ENCODE peak calls at places on chromosomes 2 and 18, in nine cellular contexts. W is activated CD8-positive, alpha-beta memory T cell treated with anti-CD3 and anti-CD28 coated beads, Interleukin-2, amount 50 U/mL, for 48 hours; B is GM19239; L is amygdala; T is NCI-H1417; R is fibroblast of lung; M is naive thymus-derived CD4-positive, alpha-beta T cell; Q is amniotic stem cell; P is stimulated activated CD8-positive, alpha-beta memory T cell treated with anti-CD3 and anti-CD28 coated beads, Interleukin-2, amount 100 ng/mL, for 48 hours. Y is an unnamed sample.
A peak's percentile ranks its signal among the peaks of the same experiment; 100 is the strongest.

GRCh38 chr2:126981476-126981875 is 82.8 kb downstream of the TEX51 start:
- DNase-seq in W (no peak), B (no peak), L (no peak), T (no peak), R (peak; percentile 18), M (no peak), Q (no peak), P (no peak), Y (no peak)

GRCh38 chr2:152251811-152252210 is 76.2 kb upstream of the STAM2 start:
- DNase-seq in W (no peak), B (no peak), L (no peak), T (no peak), R (no peak), M (no peak), Q (no peak), P (no peak), Y (no peak)

GRCh38 chr18:48775372-48776160 is 175.2 kb downstream of the SMAD7 start:
- DNase-seq in W (no peak), B (no peak), L (no peak), T (no peak), R (no peak), M (no peak), Q (no peak), P (no peak), Y (no peak)

GRCh38 chr2:54569745-54570296 is 113.7 kb downstream of the SPTBN1 start:
- DNase-seq in W (no peak), B (no peak), L (no peak), T (no peak), R (no peak), M (no peak), Q (no peak), P (no peak), Y (no peak)

GRCh38 chr18:8870528-8870927 is 165.2 kb downstream of the MTCL1 start:
- DNase-seq in W (no peak), B (no peak), L (no peak), T (peak; percentile 70), R (no peak), M (no peak), Q (no peak), P (no peak), Y (no peak)

GRCh38 chr2:118593257-118593656 is 254.2 kb downstream of the EN1 start:
- DNase-seq in W (no peak), B (no peak), L (no peak), T (no peak), R (no peak), M (no peak), Q (no peak), P (no peak), Y (no peak)

GRCh38 chr18:73023975-73024374 is 156.2 kb upstream of the NETO1 start:
- DNase-seq in W (no peak), B (no peak), L (no peak), T (peak; percentile 91), R (no peak), M (no peak), Q (no peak), P (no peak), Y (peak; percentile 49)

GRCh38 chr18:8754995-8755955 is 49.9 kb downstream of the MTCL1 start:
- DNase-seq in W (no peak), B (no peak), L (no peak), T (no peak), R (peak; percentile 49), M (no peak), Q (no peak), P (no peak), Y (no peak)

GRCh38 chr18:10081477-10081876 is 167.7 kb downstream of the VAPA start:
- DNase-seq in W (no peak), B (no peak), L (no peak), T (peak; percentile 45), R (peak; percentile 55), M (no peak), Q (no peak), P (no peak), Y (no peak)

GRCh38 chr2:178514664-178515063 is 34.4 kb downstream of the PLEKHA3 start:
- DNase-seq in W (no peak), B (no peak), L (no peak), T (no peak), R (peak; percentile 31), M (peak; percentile 40), Q (no peak), P (no peak), Y (no peak)

Y was measured in NCI-H1436.